ENCODE peak calls at places on chromosomes 1 and 21, in ten cellular contexts. E, O, J, Q, M, H, Z, F, W and G are unnamed samples.
A peak's percentile ranks its signal among the peaks of the same experiment; 100 is the strongest.

GRCh38 chr1:206859082-206859491 is 6.3 kb upstream of the IL20 start:
- DNase-seq in E (no peak), O (peak; percentile 51), J (no peak), Q (no peak), M (no peak), H (no peak), Z (no peak), F (no peak), W (no peak), G (no peak)

GRCh38 chr1:248851390-248851789 is 7.5 kb downstream of the ZNF692 start:
- DNase-seq in E (no peak), O (no peak), J (no peak), Q (no peak), M (no peak), H (no peak), Z (no peak), F (no peak), W (no peak), G (no peak)

GRCh38 chr21:46089285-46089684 is 8.6 kb upstream of the COL6A2 start:
- DNase-seq in E (no peak), O (no peak), J (no peak), Q (no peak), M (no peak), H (no peak), Z (no peak), F (no peak), W (no peak), G (no peak)

GRCh38 chr1:9559673-9560072 is 20.4 kb downstream of the SLC25A33 start:
- DNase-seq in E (no peak), O (no peak), J (no peak), Q (no peak), M (no peak), H (no peak), Z (no peak), F (no peak), W (no peak), G (no peak)

GRCh38 chr1:94215955-94216354 is 21.4 kb downstream of the ARHGAP29 start:
- DNase-seq in E (no peak), O (peak; percentile 51), J (no peak), Q (no peak), M (no peak), H (no peak), Z (no peak), F (no peak), W (no peak), G (no peak)

GRCh38 chr1:9767964-9768668 is 55.6 kb downstream of the CLSTN1 start:
- DNase-seq in E (peak; percentile 59), O (no peak), J (no peak), Q (no peak), M (no peak), H (peak; percentile 43), Z (no peak), F (no peak), W (no peak), G (no peak)

GRCh38 chr1:26697978-26698849 is 2.4 kb downstream of the ARID1A start:
- DNase-seq in E (peak; percentile 83), O (peak; percentile 86), J (peak; percentile 56), Q (peak; percentile 20), M (peak; percentile 57), H (peak; percentile 88), Z (no peak), F (peak; percentile 50), W (no peak), G (peak; percentile 96)

GRCh38 chr21:42580793-42581201 is 67.1 kb downstream of the SLC37A1 start:
- DNase-seq in E (no peak), O (no peak), J (no peak), Q (no peak), M (peak; percentile 41), H (peak; percentile 67), Z (peak; percentile 28), F (no peak), W (peak; percentile 46), G (no peak)

GRCh38 chr1:86779308-86780191 is 75.2 kb downstream of the SH3GLB1 start:
- DNase-seq in E (no peak), O (peak; percentile 68), J (no peak), Q (no peak), M (no peak), H (no peak), Z (no peak), F (no peak), W (no peak), G (peak; percentile 63)

GRCh38 chr1:36650200-36651065 is 167.7 kb upstream of the CSF3R start:
- DNase-seq in E (peak; percentile 46), O (peak; percentile 68), J (peak; percentile 69), Q (peak; percentile 36), M (peak; percentile 73), H (no peak), Z (no peak), F (peak; percentile 36), W (peak; percentile 68), G (peak; percentile 63)

GRCh38 chr1:166698771-166699170 is 140.5 kb upstream of the POGK start:
- DNase-seq in E (no peak), O (no peak), J (no peak), Q (no peak), M (no peak), H (no peak), Z (no peak), F (no peak), W (no peak), G (no peak)

GRCh38 chr1:224779491-224780020 is 149.9 kb upstream of the DNAH14 start:
- DNase-seq in E (no peak), O (no peak), J (peak; percentile 3), Q (no peak), M (no peak), H (no peak), Z (no peak), F (no peak), W (no peak), G (no peak)

GRCh38 chr1:33569331-33569730 is 96.9 kb downstream of the ZSCAN20 start:
- DNase-seq in E (no peak), O (no peak), J (no peak), Q (no peak), M (no peak), H (no peak), Z (no peak), F (no peak), W (no peak), G (no peak)

GRCh38 chr1:14136881-14137280 is 436.9 kb downstream of the PRDM2 start:
- DNase-seq in E (no peak), O (no peak), J (no peak), Q (no peak), M (no peak), H (no peak), Z (no peak), F (no peak), W (no peak), G (no peak)

GRCh38 chr1:215636258-215636965 is 69.3 kb downstream of the KCTD3 start:
- DNase-seq in E (no peak), O (no peak), J (no peak), Q (no peak), M (peak; percentile 63), H (no peak), Z (no peak), F (no peak), W (no peak), G (peak; percentile 80)

GRCh38 chr1:2554621-2555387 is 1.4 kb upstream of the TNFRSF14 start:
- DNase-seq in E (no peak), O (peak; percentile 34), J (peak; percentile 64), Q (no peak), M (peak; percentile 59), H (peak; percentile 89), Z (no peak), F (no peak), W (no peak), G (peak; percentile 29)

GRCh38 chr1:193221641-193222040 is 35.2 kb upstream of the B3GALT2 start:
- DNase-seq in E (no peak), O (no peak), J (no peak), Q (no peak), M (no peak), H (no peak), Z (no peak), F (no peak), W (no peak), G (no peak)

GRCh38 chr1:111369177-111369576 is 58.4 kb downstream of the OVGP1 start:
- DNase-seq in E (no peak), O (peak; percentile 23), J (no peak), Q (no peak), M (no peak), H (no peak), Z (no peak), F (no peak), W (no peak), G (no peak)

GRCh38 chr1:203324103-203325003 is 19.0 kb downstream of the BTG2 start:
- DNase-seq in E (no peak), O (no peak), J (peak; percentile 50), Q (no peak), M (no peak), H (peak; percentile 82), Z (no peak), F (peak; percentile 42), W (no peak), G (peak; percentile 48)

DNA sequence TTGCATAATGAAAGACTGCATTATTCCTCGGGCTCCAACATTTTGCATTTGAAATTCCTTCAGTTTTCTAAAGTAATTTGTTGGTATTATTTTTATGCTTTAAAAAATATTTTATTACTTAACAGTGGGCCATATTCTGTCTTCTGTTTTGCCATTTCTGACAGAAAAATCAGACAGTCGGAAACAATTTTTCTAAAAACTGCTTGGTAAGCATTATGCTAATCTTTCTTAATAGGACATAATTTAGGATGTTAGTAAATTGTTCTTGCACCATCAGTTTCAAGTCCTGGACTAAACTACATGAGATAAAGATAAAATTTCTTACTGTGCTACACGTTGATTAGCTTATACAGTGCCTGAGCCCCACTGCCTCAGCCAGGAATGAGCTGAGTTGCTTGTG is 11.2 kb downstream of the RGL1 start:
- DNase-seq in E (no peak), O (no peak), J (no peak), Q (no peak), M (no peak), H (no peak), Z (no peak), F (no peak), W (no peak), G (no peak)
- H3K27ac ChIP-seq in E (no peak overlapping the region), O (no peak overlapping the region), J (no peak overlapping the region), Q (peak overlapping the region; percentile 60), M (no peak overlapping the region), H (peak overlapping the region; percentile 55), Z (no peak overlapping the region), F (no peak overlapping the region), W (no peak overlapping the region), G (peak overlapping the region; percentile 87)

GRCh38 chr1:11697893-11698210 is 6.3 kb downstream of the DRAXIN start:
- DNase-seq in E (no peak), O (no peak), J (no peak), Q (no peak), M (no peak), H (no peak), Z (no peak), F (no peak), W (no peak), G (no peak)
- H3K4me1 ChIP-seq in E (no peaks in the 10 kb centered on the region), O (peaks cover 9% of the 10 kb centered on the region), J (peaks cover 39% of the 10 kb centered on the region), Q (peaks cover 14% of the 10 kb centered on the region), M (no peaks in the 10 kb centered on the region), H (no peaks in the 10 kb centered on the region), Z (peaks cover 6% of the 10 kb centered on the region), F (no peaks in the 10 kb centered on the region), W (no peaks in the 10 kb centered on the region), G (no peaks in the 10 kb centered on the region)

GRCh38 chr1:53395671-53396215 is 63.5 kb upstream of the DMRTB1 start:
- DNase-seq in E (no peak), O (no peak), J (no peak), Q (no peak), M (no peak), H (peak; percentile 41), Z (no peak), F (no peak), W (no peak), G (no peak)
- TF ChIP-seq CTCF in E (no peak), O (no peak), J (no peak), Q (no peak), M (no peak), H (no peak), Z (no peak), F (no peak), W (no peak), G (no peak)

GRCh38 chr1:21332691-21333449 is 42.6 kb upstream of the ECE1 start:
- DNase-seq in E (no peak), O (no peak), J (no peak), Q (no peak), M (no peak), H (no peak), Z (no peak), F (no peak), W (no peak), G (no peak)
- H3K27ac ChIP-seq in E (peak overlapping the region; percentile 90), O (no peak overlapping the region), J (no peak overlapping the region), Q (peak overlapping the region; percentile 86), M (peak overlapping the region; percentile 3), H (peak overlapping the region; percentile 94), Z (no peak overlapping the region), F (peak overlapping the region; percentile 90), W (peak overlapping the region; percentile 94), G (peak overlapping the region; percentile 53)